ENCODE peak calls at places on chromosomes 2 and 18, in four cellular contexts. Q is GM12865, J is B cell, V is GM20000. K is an unnamed sample.

GRCh38 chr2:201261471-201261870 is 1.1 kb downstream of the CASP8 start:
- DNase-seq in Q (peak; percentile 22), J (peak; percentile 56), V (no peak), K (no peak)

GRCh38 chr18:55381277-55381676 is 206.7 kb downstream of the TCF4 start:
- DNase-seq in Q (no peak), J (no peak), V (no peak), K (no peak)

GRCh38 chr2:152790883-152791282 is 72.5 kb downstream of the ARL6IP6 start:
- DNase-seq in Q (no peak), J (no peak), V (no peak), K (no peak)

GRCh38 chr2:135863231-135863630 is 13.0 kb downstream of the MCM6 start:
- DNase-seq in Q (no peak), J (no peak), V (no peak), K (no peak)

GRCh38 chr2:189161894-189162293 is 17.7 kb downstream of the COL5A2 start:
- DNase-seq in Q (no peak), J (no peak), V (no peak), K (no peak)

GRCh38 chr18:12295389-12296086 is 12.5 kb upstream of the TUBB6 start:
- DNase-seq in Q (no peak), J (no peak), V (no peak), K (no peak)

GRCh38 chr18:35203001-35203553 is 37.8 kb upstream of the ZNF397 start:
- DNase-seq in Q (no peak), J (no peak), V (no peak), K (peak; percentile 61)

GRCh38 chr2:96874099-96874831 is 4.4 kb upstream of the SEMA4C start:
- DNase-seq in Q (peak; percentile 79), J (peak; percentile 59), V (peak; percentile 58), K (no peak)

GRCh38 chr18:76275913-76276312 is 219.1 kb downstream of the ZNF516 start:
- DNase-seq in Q (peak; percentile 30), J (no peak), V (no peak), K (no peak)

GRCh38 chr18:21406111-21406510 is 164.1 kb downstream of the GREB1L start:
- DNase-seq in Q (no peak), J (no peak), V (no peak), K (peak; percentile 21)

GRCh38 chr18:23238651-23239349 is 103.5 kb downstream of the CABLES1 start:
- DNase-seq in Q (no peak), J (no peak), V (no peak), K (no peak)

GRCh38 chr2:104658149-104658839 is 195.6 kb upstream of the POU3F3 start:
- DNase-seq in Q (peak; percentile 4), J (no peak), V (no peak), K (no peak)

GRCh38 chr2:28408764-28409599 is 16.3 kb downstream of the FOSL2 start:
- DNase-seq in Q (no peak), J (no peak), V (no peak), K (peak; percentile 91)

GRCh38 chr2:97748397-97748796 is 35.0 kb downstream of the ZAP70 start:
- DNase-seq in Q (peak; percentile 71), J (peak; percentile 42), V (peak; percentile 64), K (no peak)

GRCh38 chr2:25252291-25253152 is 84.1 kb upstream of the POMC start:
- DNase-seq in Q (peak; percentile 71), J (peak; percentile 62), V (peak; percentile 93), K (peak; percentile 29)

GRCh38 chr2:37196320-37197195 is at the start of gene CEBPZOS:
- DNase-seq in Q (peak; percentile 93), J (peak; percentile 92), V (peak; percentile 93), K (peak; percentile 23)

GRCh38 chr18:6648581-6648980 is 80.9 kb upstream of the ARHGAP28 start:
- DNase-seq in Q (no peak), J (no peak), V (no peak), K (no peak)

GRCh38 chr2:238370482-238371372 is 50.4 kb downstream of the TRAF3IP1 start:
- DNase-seq in Q (peak; percentile 74), J (peak; percentile 48), V (peak; percentile 64), K (no peak)

GRCh38 chr2:11535899-11536344 is 2.1 kb downstream of the GREB1 start:
- DNase-seq in Q (no peak), J (no peak), V (no peak), K (no peak)

GRCh38 chr2:203683932-203684556 is 22.4 kb upstream of the CD28 start:
- DNase-seq in Q (peak; percentile 74), J (no peak), V (peak; percentile 62), K (no peak)

GRCh38 chr2:143433158-143433557 is 303.9 kb downstream of the ARHGAP15 start:
- DNase-seq in Q (no peak), J (no peak), V (no peak), K (no peak)

GRCh38 chr2:175880-176800 is 87.7 kb downstream of the SH3YL1 start:
- DNase-seq in Q (no peak), J (no peak), V (no peak), K (no peak)

GRCh38 chr2:72603481-72603880 is 222.4 kb downstream of the EXOC6B start:
- DNase-seq in Q (no peak), J (no peak), V (no peak), K (no peak)

GRCh38 chr2:132715554-132715953 is 45.5 kb upstream of the LYPD1 start:
- DNase-seq in Q (peak; percentile 10), J (no peak), V (peak; percentile 3), K (no peak)

GRCh38 chr2:242010567-242011513 is 141.3 kb downstream of the RTP5 start:
- DNase-seq in Q (no peak), J (no peak), V (no peak), K (no peak)

GRCh38 chr2:127108090-127108523 is 1.2 kb upstream of the BIN1 start:
- DNase-seq in Q (no peak), J (peak; percentile 13), V (peak; percentile 11), K (no peak)

GRCh38 chr2:105421053-105421452 is 22.2 kb upstream of the FHL2 start:
- DNase-seq in Q (no peak), J (no peak), V (no peak), K (no peak)

GRCh38 chr2:200773083-200773482 is 38.6 kb upstream of the BZW1 start:
- DNase-seq in Q (no peak), J (no peak), V (no peak), K (no peak)

GRCh38 chr18:70107037-70107436 is 98.5 kb downstream of the RTTN start:
- DNase-seq in Q (no peak), J (no peak), V (no peak), K (no peak)

GRCh38 chr18:61606759-61607158 is 273.5 kb downstream of the CDH20 start:
- DNase-seq in Q (no peak), J (no peak), V (no peak), K (peak; percentile 66)

GRCh38 chr2:101704046-101704466 is 6.5 kb downstream of the MAP4K4 start:
- DNase-seq in Q (peak; percentile 41), J (no peak), V (no peak), K (no peak)

GRCh38 chr2:11498543-11499034 is 32.6 kb upstream of the E2F6 start:
- DNase-seq in Q (peak; percentile 92), J (no peak), V (peak; percentile 58), K (no peak)

DNA sequence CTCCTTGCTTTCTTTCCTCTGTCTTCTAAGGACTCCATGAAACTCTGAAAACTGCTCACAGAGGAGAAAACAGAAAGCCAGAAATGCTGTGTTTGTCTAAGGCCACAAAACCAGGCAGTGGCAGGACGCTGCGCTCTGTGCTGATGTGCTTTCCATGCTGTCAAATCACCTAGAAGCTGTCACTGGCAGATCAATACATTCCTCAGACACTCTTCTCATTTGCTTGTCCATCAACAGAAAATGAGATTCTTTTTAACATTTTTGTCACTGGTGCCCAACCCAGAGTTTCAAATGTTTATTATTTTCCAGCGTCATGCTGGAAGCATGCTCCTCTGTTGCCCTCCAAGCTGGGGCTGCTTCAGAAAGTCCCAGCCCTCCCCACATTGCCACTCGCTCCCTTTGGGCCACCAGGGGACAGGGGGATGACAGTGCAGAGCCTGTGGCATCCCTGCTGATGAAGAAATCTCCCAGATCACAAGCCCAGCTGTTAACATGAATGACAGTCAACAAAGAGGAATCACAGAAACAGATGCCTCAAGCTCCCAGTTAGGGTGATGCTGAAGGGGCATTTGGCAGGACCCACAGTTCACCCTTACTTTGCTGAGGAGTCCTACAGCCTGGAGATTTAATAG is 117.5 kb upstream of the MEIS1 start:
- DNase-seq in Q (no peak), J (no peak), V (no peak), K (no peak)
- TF ChIP-seq CTCF in Q (no peak), J (no peak), V (no peak), K (no peak)

GRCh38 chr18:74082476-74083070 is 65.1 kb downstream of the FBXO15 start:
- DNase-seq in Q (peak; percentile 70), J (peak; percentile 71), V (peak; percentile 51), K (peak; percentile 9)
- TF ChIP-seq CTCF in Q (peak; percentile 36), J (peak; percentile 27), V (no peak), K (peak; percentile 72)

GRCh38 chr2:216532562-216532961 is 33.9 kb downstream of the RPL37A start:
- DNase-seq in Q (no peak), J (no peak), V (no peak), K (no peak)
- TF ChIP-seq CTCF in Q (no peak), J (no peak), V (no peak), K (no peak)

GRCh38 chr2:232464534-232464865 is 8.5 kb downstream of the ALPI start:
- DNase-seq in Q (no peak), J (no peak), V (no peak), K (no peak)
- TF ChIP-seq CTCF in Q (no peak), J (no peak), V (no peak), K (no peak)

GRCh38 chr2:55080204-55080738 is 30.0 kb upstream of the RTN4 start:
- DNase-seq in Q (no peak), J (no peak), V (no peak), K (no peak)
- TF ChIP-seq CTCF in Q (no peak), J (no peak), V (no peak), K (no peak)

GRCh38 chr2:206229642-206230041 is 44.8 kb upstream of the ZDBF2 start:
- DNase-seq in Q (no peak), J (no peak), V (no peak), K (no peak)

GRCh38 chr2:206225435-206226232 is 48.8 kb upstream of the ZDBF2 start:
- DNase-seq in Q (peak; percentile 79), J (no peak), V (peak; percentile 49), K (no peak)

GRCh38 chr2:206232287-206233035 is 42.0 kb upstream of the ZDBF2 start:
- DNase-seq in Q (no peak), J (no peak), V (no peak), K (no peak)

GRCh38 chr2:206231669-206232286 is 42.7 kb upstream of the ZDBF2 start:
- DNase-seq in Q (no peak), J (no peak), V (no peak), K (no peak)

DNA sequence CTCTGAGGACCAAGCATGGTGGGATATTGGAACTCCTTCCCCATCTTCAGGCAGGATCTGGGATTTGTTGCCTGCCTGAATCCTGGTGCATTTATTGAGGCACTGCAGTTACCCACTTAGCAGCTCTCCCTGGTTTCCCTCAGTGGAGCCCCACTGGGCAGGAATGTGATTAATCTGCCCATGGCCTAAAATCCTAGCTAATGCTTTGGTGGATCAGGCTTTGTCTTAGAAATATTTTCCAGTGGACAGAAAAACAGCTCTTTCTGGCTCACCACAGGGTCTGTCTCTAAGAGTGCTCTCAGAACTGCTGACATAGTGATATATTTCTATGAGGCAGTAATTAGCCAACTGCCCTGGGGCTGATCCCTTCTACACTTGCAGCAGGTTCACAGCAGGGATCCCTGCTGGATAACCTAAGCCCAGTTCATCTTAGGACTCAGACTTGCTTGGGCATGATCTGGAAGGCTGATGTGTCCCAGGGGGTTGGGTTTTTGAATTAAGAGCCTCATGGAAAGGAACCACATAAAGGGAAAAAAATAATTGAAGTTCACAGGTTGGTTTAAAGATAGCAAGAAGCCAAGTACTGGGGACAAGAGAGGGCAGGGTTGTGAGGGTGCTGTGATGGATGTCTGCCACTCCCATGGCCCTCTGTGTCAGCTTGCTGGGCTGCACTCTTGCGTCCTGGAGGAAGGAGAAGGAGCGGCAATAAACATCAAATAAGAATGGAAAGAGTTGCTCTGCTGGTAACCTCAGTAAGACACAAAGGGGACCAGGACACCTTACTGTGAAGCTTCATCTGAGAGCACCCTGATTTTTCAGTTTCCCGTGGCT is 44.2 kb upstream of the ZDBF2 start:
- DNase-seq in Q (no peak), J (no peak), V (no peak), K (peak; percentile 61)
- TF ChIP-seq CTCF in Q (no peak), J (no peak), V (no peak), K (peak; percentile 56)